ENCODE peak calls at places on chromosomes 5 and 9, in four cellular contexts. X, W, U and B are unnamed samples. For H3K4me1, the result is how much of the 10 kb centered on the place peaks cover.

GRCh38 chr5:153883829-153884228 is 154.9 kb downstream of the FAM114A2 start:
- DNase-seq in X (no peak), W (peak), U (no peak), B (no peak)

GRCh38 chr5:146947181-146947941 is 68.8 kb upstream of the PPP2R2B start:
- DNase-seq in X (no peak), W (peak), U (peak), B (no peak)

GRCh38 chr9:124480621-124480981 is 26.6 kb downstream of the NR5A1 start:
- DNase-seq in X (no peak), W (peak), U (no peak), B (no peak)

GRCh38 chr5:3139596-3139995 is 388.1 kb upstream of the IRX2 start:
- DNase-seq in X (no peak), W (no peak), U (no peak), B (no peak)

GRCh38 chr9:100150209-100150608 is 51.2 kb downstream of the INVS start:
- DNase-seq in X (no peak), W (peak), U (no peak), B (no peak)

GRCh38 chr5:151648089-151648488 is 38.6 kb downstream of the SPARC start:
- DNase-seq in X (no peak), W (no peak), U (no peak), B (no peak)

GRCh38 chr5:59684388-59685003 is 209.0 kb downstream of the PDE4D start:
- DNase-seq in X (no peak), W (no peak), U (no peak), B (no peak)

GRCh38 chr5:180718810-180719453 is 20.9 kb downstream of the OR2Y1 start:
- DNase-seq in X (no peak), W (peak), U (peak), B (no peak)

GRCh38 chr5:168002116-168002515 is 289.3 kb upstream of the WWC1 start:
- DNase-seq in X (no peak), W (no peak), U (no peak), B (no peak)

GRCh38 chr9:16824545-16825041 is 45.9 kb downstream of the BNC2 start:
- DNase-seq in X (no peak), W (peak), U (no peak), B (no peak)

GRCh38 chr5:95564450-95564849 is 9.5 kb downstream of the ARSK start:
- DNase-seq in X (no peak), W (no peak), U (no peak), B (no peak)

GRCh38 chr5:120550358-120550757 is 86.3 kb downstream of the PRR16 start:
- DNase-seq in X (no peak), W (peak), U (no peak), B (no peak)

GRCh38 chr9:6417186-6417585 is 4.2 kb downstream of the UHRF2 start:
- DNase-seq in X (no peak), W (peak), U (no peak), B (no peak)

GRCh38 chr9:16223074-16223871 is 647.2 kb downstream of the BNC2 start:
- DNase-seq in X (no peak), W (no peak), U (no peak), B (no peak)

GRCh38 chr5:124512236-124512635 is 234.2 kb downstream of the ZNF608 start:
- DNase-seq in X (no peak), W (peak), U (no peak), B (no peak)

GRCh38 chr5:58357121-58357520 is 102.8 kb downstream of the PLK2 start:
- DNase-seq in X (no peak), W (peak), U (no peak), B (no peak)

GRCh38 chr5:123754167-123754840 is 242.3 kb downstream of the CSNK1G3 start:
- DNase-seq in X (no peak), W (peak), U (no peak), B (no peak)

GRCh38 chr9:134601764-134602163 is 39.8 kb upstream of the COL5A1 start:
- DNase-seq in X (no peak), W (peak), U (no peak), B (no peak)

GRCh38 chr5:177189416-177189815 is 55.8 kb downstream of the NSD1 start:
- DNase-seq in X (no peak), W (peak), U (no peak), B (no peak)

GRCh38 chr9:38437193-38437823 is 13.1 kb upstream of the IGFBPL1 start:
- DNase-seq in X (no peak), W (peak), U (no peak), B (no peak)

GRCh38 chr9:85522459-85523092 is 219.2 kb downstream of the AGTPBP1 start:
- DNase-seq in X (peak), W (peak), U (peak), B (peak)

GRCh38 chr9:116859763-116860162 is 172.7 kb downstream of the TRIM32 start:
- DNase-seq in X (no peak), W (no peak), U (no peak), B (no peak)

GRCh38 chr5:122715095-122715494 is 59.8 kb upstream of the SNX2 start:
- DNase-seq in X (no peak), W (peak), U (no peak), B (no peak)

GRCh38 chr5:178131446-178131996 is 707 bp downstream of the RMND5B start:
- DNase-seq in X (no peak), W (no peak), U (no peak), B (no peak)

GRCh38 chr5:137833463-137833862 is 34.2 kb upstream of the MYOT start:
- DNase-seq in X (no peak), W (peak), U (no peak), B (no peak)

GRCh38 chr5:37005946-37006540 is 129.5 kb downstream of the NIPBL start:
- DNase-seq in X (no peak), W (peak), U (no peak), B (no peak)

GRCh38 chr9:136849960-136850865 is 1.0 kb downstream of the PHPT1 start:
- DNase-seq in X (no peak), W (no peak), U (peak), B (no peak)

GRCh38 chr9:77673912-77674791 is 26.0 kb upstream of the GNA14 start:
- DNase-seq in X (no peak), W (peak), U (no peak), B (no peak)

GRCh38 chr5:139725073-139725830 is 70.4 kb upstream of the PSD2 start:
- DNase-seq in X (peak), W (peak), U (no peak), B (peak)

GRCh38 chr5:52888363-52888762 is 100.6 kb downstream of the ITGA1 start:
- DNase-seq in X (no peak), W (no peak), U (no peak), B (no peak)

GRCh38 chr5:978693-979092 is 29.9 kb upstream of the NKD2 start:
- DNase-seq in X (no peak), W (no peak), U (no peak), B (peak)

GRCh38 chr9:90773593-90773992 is 28.0 kb upstream of the SYK start:
- DNase-seq in X (no peak), W (no peak), U (no peak), B (no peak)

GRCh38 chr5:112165897-112166737 is 253.0 kb downstream of the EPB41L4A start:
- DNase-seq in X (no peak), W (no peak), U (no peak), B (no peak)

GRCh38 chr9:136719212-136719880 is 7.0 kb downstream of the DIPK1B start:
- DNase-seq in X (peak), W (no peak), U (no peak), B (no peak)

GRCh38 chr9:96061293-96061987 is 185.9 kb downstream of the ERCC6L2 start:
- DNase-seq in X (no peak), W (peak), U (no peak), B (no peak)

GRCh38 chr9:109192732-109193361 is 25.8 kb upstream of the FRRS1L start:
- DNase-seq in X (no peak), W (peak), U (peak), B (no peak)

GRCh38 chr9:2634818-2635217 is 13.2 kb downstream of the VLDLR start:
- DNase-seq in X (no peak), W (no peak), U (no peak), B (no peak)

GRCh38 chr9:121773286-121773953 is 122.0 kb downstream of the DAB2IP start:
- DNase-seq in X (no peak), W (no peak), U (no peak), B (no peak)

GRCh38 chr5:76082790-76083554 is at the start of gene SV2C:
- DNase-seq in X (peak), W (no peak), U (peak), B (peak)

GRCh38 chr5:76085286-76085579 is 2.0 kb downstream of the SV2C start:
- DNase-seq in X (no peak), W (no peak), U (no peak), B (no peak)

GRCh38 chr5:76083555-76084495 is 642 bp downstream of the SV2C start:
- DNase-seq in X (no peak), W (no peak), U (peak), B (no peak)

GRCh38 chr5:76086060-76086459 is 2.9 kb downstream of the SV2C start:
- DNase-seq in X (no peak), W (no peak), U (no peak), B (no peak)

GRCh38 chr5:76084496-76085285 is 1.5 kb downstream of the SV2C start:
- DNase-seq in X (no peak), W (no peak), U (peak), B (peak)
- H3K4me3 ChIP-seq in X (peak), W (no peak), U (peak), B (no peak)

GRCh38 chr9:97706246-97706645 is 9.1 kb upstream of the XPA start:
- DNase-seq in X (no peak), W (peak), U (no peak), B (no peak)
- H3K4me1 ChIP-seq in X (under half), W (under half), U (under half), B (under half)

GRCh38 chr5:88539642-88540476 is 271.2 kb upstream of the TMEM161B start:
- DNase-seq in X (no peak), W (no peak), U (no peak), B (no peak)
- H3K4me3 ChIP-seq in X (no peak), W (no peak), U (no peak), B (no peak)

DNA sequence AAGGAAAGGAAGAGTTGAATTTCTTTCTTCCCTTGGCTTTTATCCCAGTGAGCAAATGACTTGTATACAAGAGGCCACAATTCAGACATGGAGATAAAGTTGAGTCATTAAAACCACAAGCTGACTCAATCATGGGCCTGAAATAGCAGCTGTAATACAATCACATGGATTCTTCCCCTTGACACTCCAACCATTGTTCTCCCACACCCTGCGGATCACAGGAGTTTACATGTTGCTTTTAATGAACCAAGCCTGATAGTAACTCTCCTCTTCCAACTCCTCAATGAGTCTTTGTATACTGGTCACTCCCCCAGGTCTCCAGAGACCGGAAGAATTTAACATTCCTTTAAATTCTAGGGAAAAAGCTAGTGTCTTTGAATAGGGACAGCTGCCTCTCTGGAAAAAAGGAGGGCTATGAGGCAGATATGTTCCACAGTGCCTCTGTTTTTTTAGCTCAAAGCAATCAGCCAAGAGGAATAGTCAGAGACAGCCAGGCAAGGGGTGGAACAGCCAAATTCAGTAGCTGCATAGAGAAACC is 32.4 kb downstream of the PCDHGC5 start:
- DNase-seq in X (no peak), W (peak), U (peak), B (no peak)
- H3K4me1 ChIP-seq in X (half or more), W (under half), U (under half), B (half or more)

DNA sequence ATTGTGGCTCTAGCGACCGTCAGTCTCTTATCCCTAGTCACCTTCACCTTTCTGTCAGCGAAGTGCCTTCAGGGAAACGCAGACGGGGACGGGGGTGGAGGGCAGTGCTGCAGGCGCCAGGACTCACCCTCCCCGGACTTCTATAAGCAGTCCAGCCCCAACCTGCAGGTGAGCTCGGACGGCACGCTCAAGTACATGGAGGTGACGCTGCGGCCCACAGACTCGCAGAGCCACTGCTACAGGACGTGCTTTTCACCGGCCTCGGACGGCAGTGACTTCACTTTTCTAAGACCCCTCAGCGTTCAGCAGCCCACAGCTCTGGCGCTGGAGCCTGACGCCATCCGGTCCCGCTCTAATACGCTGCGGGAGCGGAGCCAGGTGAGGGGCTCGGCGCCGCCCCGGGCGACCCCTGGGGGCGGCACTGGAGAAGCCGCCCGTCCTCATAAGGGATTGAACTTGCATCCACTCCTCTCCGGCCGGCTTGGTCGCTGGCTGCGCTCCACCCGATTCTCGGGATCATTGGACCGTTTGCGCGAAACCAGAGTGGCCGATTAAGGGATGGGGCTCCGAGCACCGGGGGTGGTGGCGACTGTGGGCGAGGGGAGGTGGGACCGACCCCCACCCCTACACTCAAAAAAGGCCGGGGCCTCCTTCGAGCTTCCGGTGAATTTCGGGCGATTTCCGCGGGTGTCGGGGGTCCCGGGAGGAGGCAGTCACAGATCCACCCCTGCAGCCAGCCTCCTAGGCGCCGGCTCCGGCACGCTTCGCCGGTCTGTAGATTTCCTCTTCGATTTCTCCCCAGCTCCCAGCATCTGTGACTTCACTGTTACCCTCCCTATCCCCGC is 2.7 kb downstream of the PCDHGC5 start:
- DNase-seq in X (no peak), W (no peak), U (no peak), B (no peak)
- H3K4me3 ChIP-seq in X (peak), W (no peak), U (no peak), B (peak)

DNA sequence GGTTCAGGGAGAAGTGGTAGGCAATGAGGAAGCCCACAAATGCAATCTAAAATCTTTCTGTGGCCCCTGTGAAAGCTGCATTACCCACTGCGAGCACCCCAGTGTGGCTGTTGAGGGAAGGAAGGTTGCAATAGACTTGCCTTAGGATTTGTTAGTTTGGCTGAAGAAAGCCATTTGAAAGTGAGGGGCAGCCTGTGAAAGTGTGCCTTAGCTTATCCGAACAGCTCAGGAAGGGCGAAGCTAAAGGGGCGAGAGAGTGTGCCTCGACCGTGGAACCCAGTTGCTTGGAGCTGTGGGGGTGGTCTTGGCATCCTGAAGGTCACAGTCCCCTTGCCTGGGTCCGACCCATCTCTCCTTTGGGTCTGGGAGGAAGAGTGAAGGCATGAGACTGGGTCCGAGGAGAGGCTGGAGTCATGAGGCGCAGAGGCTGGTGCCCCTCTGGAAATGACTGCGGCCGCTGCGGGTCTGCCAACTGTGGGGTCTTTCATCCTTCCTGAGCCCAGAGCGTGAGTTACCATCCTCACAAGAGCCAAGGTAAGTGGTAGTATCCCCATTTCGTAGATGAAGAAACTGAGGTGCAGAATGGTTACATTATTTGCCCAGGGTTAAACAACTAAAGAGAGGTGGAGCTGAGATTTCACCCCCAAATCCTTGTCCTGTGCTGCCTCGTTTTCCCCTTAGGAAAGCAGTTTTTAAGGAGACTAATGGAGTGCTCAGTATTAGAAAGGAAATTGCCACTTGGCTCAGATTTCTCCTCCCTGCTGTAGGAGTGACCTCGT is 24.4 kb downstream of the SLC25A25 start:
- DNase-seq in X (no peak), W (no peak), U (no peak), B (peak)
- H3K4me1 ChIP-seq in X (half or more), W (under half), U (under half), B (half or more)

GRCh38 chr5:77637170-77638074 is 1.1 kb downstream of the OTP start:
- DNase-seq in X (no peak), W (no peak), U (no peak), B (no peak)

GRCh38 chr5:77635073-77635472 is 3.4 kb downstream of the OTP start:
- DNase-seq in X (no peak), W (no peak), U (no peak), B (no peak)

GRCh38 chr5:77635617-77636422 is 2.7 kb downstream of the OTP start:
- DNase-seq in X (no peak), W (no peak), U (no peak), B (no peak)

GRCh38 chr5:77638204-77638762 is at the start of gene OTP:
- DNase-seq in X (no peak), W (no peak), U (no peak), B (no peak)

DNA sequence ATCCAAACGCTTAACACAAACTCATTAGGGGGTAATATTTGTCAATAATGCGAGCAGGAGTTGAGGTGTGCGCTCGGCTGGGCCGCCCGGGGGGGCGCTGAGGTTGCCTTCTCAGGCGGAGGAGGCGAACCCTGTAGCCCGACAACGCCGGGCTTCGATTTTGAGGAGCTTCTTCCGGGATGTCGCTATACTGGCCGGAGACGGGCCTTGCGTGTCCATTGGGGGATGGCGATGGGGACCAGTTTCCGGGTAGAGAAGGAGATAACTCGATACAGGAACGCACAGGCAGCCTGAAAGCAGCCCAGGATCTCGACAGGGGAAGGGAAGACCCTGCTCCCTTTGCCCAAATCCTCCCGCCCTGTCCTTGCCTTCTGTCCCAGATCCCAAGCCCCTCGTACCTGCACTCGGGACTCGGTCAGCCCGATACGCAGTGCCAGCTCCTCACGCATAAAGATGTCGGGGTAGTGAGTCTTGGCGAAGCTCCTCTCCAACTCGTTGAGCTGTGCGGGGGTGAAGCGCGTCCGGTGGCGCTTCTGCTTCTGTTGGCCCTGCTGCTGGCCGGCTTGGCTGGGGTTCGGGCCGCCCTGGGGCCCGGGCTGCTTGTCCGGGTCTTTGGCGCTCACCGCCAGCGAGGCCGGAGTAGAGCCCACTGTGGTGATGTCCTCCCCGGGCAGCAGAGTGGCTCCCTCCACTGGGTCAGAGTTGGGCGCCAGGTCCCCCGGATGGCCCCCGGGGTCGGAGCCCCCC is 1.9 kb downstream of the OTP start:
- DNase-seq in X (no peak), W (no peak), U (no peak), B (no peak)
- H3K4me3 ChIP-seq in X (no peak), W (no peak), U (no peak), B (no peak)